ENCODE peak calls at places on chromosome 5, in five cellular contexts. D is LoVo; S is AG10803; O is CD8-positive, alpha-beta memory T cell; C is HTR-8/SVneo. M is an unnamed sample.
A peak's percentile ranks its signal among the peaks of the same experiment; 100 is the strongest.

GRCh38 chr5:133421394-133421793 is 190.9 kb downstream of the FSTL4 start:
- DNase-seq in D (no peak), S (no peak), O (no peak), C (peak; percentile 45), M (no peak)

GRCh38 chr5:3191585-3191984 is 404.0 kb upstream of the IRX1 start:
- DNase-seq in D (no peak), S (no peak), O (no peak), C (no peak), M (no peak)

GRCh38 chr5:137091473-137091872 is 407.7 kb downstream of the SPOCK1 start:
- DNase-seq in D (no peak), S (no peak), O (no peak), C (peak; percentile 24), M (no peak)

GRCh38 chr5:7668161-7668560 is 182.8 kb downstream of the CFAP90 start:
- DNase-seq in D (no peak), S (no peak), O (no peak), C (no peak), M (no peak)

GRCh38 chr5:169836835-169837234 is 143.5 kb downstream of the INSYN2B start:
- DNase-seq in D (no peak), S (no peak), O (no peak), C (no peak), M (no peak)

GRCh38 chr5:133691448-133691847 is 79.1 kb upstream of the FSTL4 start:
- DNase-seq in D (no peak), S (no peak), O (no peak), C (no peak), M (no peak)

GRCh38 chr5:133396187-133396621 is 216.1 kb downstream of the FSTL4 start:
- DNase-seq in D (no peak), S (no peak), O (no peak), C (no peak), M (no peak)

GRCh38 chr5:178207917-178208280 is 3.6 kb downstream of the HNRNPAB start:
- DNase-seq in D (peak; percentile 55), S (no peak), O (no peak), C (no peak), M (no peak)

GRCh38 chr5:178540526-178540925 is 49.7 kb downstream of the COL23A1 start:
- DNase-seq in D (no peak), S (no peak), O (no peak), C (no peak), M (no peak)

GRCh38 chr5:141713616-141714309 is 31.7 kb upstream of the ARAP3 start:
- DNase-seq in D (peak; percentile 68), S (no peak), O (no peak), C (no peak), M (no peak)

GRCh38 chr5:126449751-126450271 is 26.6 kb downstream of the GRAMD2B start:
- DNase-seq in D (peak; percentile 63), S (peak; percentile 65), O (peak; percentile 66), C (no peak), M (peak; percentile 17)

GRCh38 chr5:17218353-17219005 is 1.0 kb downstream of the BASP1 start:
- DNase-seq in D (no peak), S (peak; percentile 82), O (no peak), C (no peak), M (no peak)

GRCh38 chr5:176540956-176541337 is 3.7 kb upstream of the RNF44 start:
- DNase-seq in D (no peak), S (no peak), O (peak; percentile 69), C (no peak), M (no peak)

GRCh38 chr5:3348576-3349535 is 246.8 kb upstream of the IRX1 start:
- DNase-seq in D (no peak), S (no peak), O (no peak), C (no peak), M (no peak)

GRCh38 chr5:178548751-178549150 is 41.4 kb downstream of the COL23A1 start:
- DNase-seq in D (no peak), S (peak; percentile 25), O (no peak), C (no peak), M (no peak)

GRCh38 chr5:54514269-54514668 is 3.3 kb upstream of the SNX18 start:
- DNase-seq in D (no peak), S (no peak), O (no peak), C (no peak), M (no peak)

GRCh38 chr5:77518304-77518703 is 26.2 kb upstream of the WDR41 start:
- DNase-seq in D (peak; percentile 24), S (no peak), O (no peak), C (peak; percentile 21), M (no peak)

GRCh38 chr5:117013280-117013877 is 438.8 kb upstream of the SEMA6A start:
- DNase-seq in D (no peak), S (no peak), O (no peak), C (no peak), M (no peak)

GRCh38 chr5:112906637-112907036 is 15.4 kb downstream of the REEP5 start:
- DNase-seq in D (no peak), S (no peak), O (no peak), C (no peak), M (no peak)

GRCh38 chr5:16005210-16005609 is 174.4 kb downstream of the MARCHF11 start:
- DNase-seq in D (no peak), S (no peak), O (no peak), C (no peak), M (no peak)

GRCh38 chr5:82673460-82673859 is 395.3 kb upstream of the RPS23 start:
- DNase-seq in D (no peak), S (no peak), O (no peak), C (no peak), M (no peak)

GRCh38 chr5:9621379-9621903 is 8.7 kb downstream of the TAS2R1 start:
- DNase-seq in D (no peak), S (peak; percentile 63), O (no peak), C (peak; percentile 22), M (no peak)

GRCh38 chr5:143562935-143563334 is 159.4 kb upstream of the NR3C1 start:
- DNase-seq in D (no peak), S (peak; percentile 48), O (no peak), C (no peak), M (no peak)

GRCh38 chr5:172733179-172733973 is 37.6 kb downstream of the DUSP1 start:
- DNase-seq in D (no peak), S (peak; percentile 100), O (no peak), C (peak; percentile 43), M (no peak)

GRCh38 chr5:126732716-126733115 is 44.2 kb upstream of the LMNB1 start:
- DNase-seq in D (no peak), S (no peak), O (no peak), C (no peak), M (no peak)

GRCh38 chr5:177510567-177511053 is 984 bp upstream of the DOK3 start:
- DNase-seq in D (no peak), S (no peak), O (no peak), C (no peak), M (no peak)

GRCh38 chr5:154205441-154206117 is 15.0 kb downstream of the GALNT10 start:
- DNase-seq in D (no peak), S (no peak), O (no peak), C (no peak), M (no peak)